ENCODE peak calls at places on chromosomes 12 and 14, in seven cellular contexts. S is SK-N-SH, J is activated T-cell treated with anti-CD3 and anti-CD28 coated beads for 1 hour, M is HT1080, I is A549, Z is occipital lobe, D is ovary. F is an unnamed sample.
A peak's percentile ranks its signal among the peaks of the same experiment; 100 is the strongest.

GRCh38 chr14:93085916-93086315 is 29.8 kb downstream of the ITPK1 start:
- DNase-seq in S (no peak), J (no peak), M (no peak), I (peak; percentile 16), Z (no peak), D (no peak), F (no peak)

GRCh38 chr12:50390284-50390683 is 6.1 kb downstream of the FAM186A start:
- DNase-seq in S (no peak), J (no peak), M (peak; percentile 97), I (peak; percentile 69), Z (no peak), D (no peak), F (no peak)

GRCh38 chr14:102795060-102795925 is 18.0 kb downstream of the TRAF3 start:
- DNase-seq in S (no peak), J (no peak), M (peak; percentile 75), I (peak; percentile 76), Z (no peak), D (no peak), F (no peak)

GRCh38 chr12:111825509-111825908 is 16.5 kb upstream of the MAPKAPK5 start:
- DNase-seq in S (no peak), J (no peak), M (no peak), I (no peak), Z (no peak), D (no peak), F (no peak)

GRCh38 chr14:96662116-96662901 is 134.9 kb upstream of the VRK1 start:
- DNase-seq in S (no peak), J (no peak), M (no peak), I (peak; percentile 9), Z (no peak), D (no peak), F (no peak)

GRCh38 chr12:124217508-124217981 is 77.3 kb upstream of the RFLNA start:
- DNase-seq in S (peak; percentile 31), J (no peak), M (no peak), I (no peak), Z (no peak), D (no peak), F (no peak)

GRCh38 chr14:58177125-58177524 is 22.8 kb upstream of the ACTR10 start:
- DNase-seq in S (no peak), J (no peak), M (no peak), I (no peak), Z (no peak), D (no peak), F (no peak)

GRCh38 chr12:132356686-132357622 is 27.6 kb upstream of the GALNT9 start:
- DNase-seq in S (no peak), J (no peak), M (peak; percentile 77), I (peak; percentile 52), Z (peak; percentile 84), D (peak; percentile 59), F (no peak)

GRCh38 chr14:72611506-72611905 is 282.4 kb downstream of the DPF3 start:
- DNase-seq in S (no peak), J (no peak), M (no peak), I (no peak), Z (no peak), D (no peak), F (no peak)

GRCh38 chr12:30794591-30795409 is 40.0 kb upstream of the CAPRIN2 start:
- DNase-seq in S (no peak), J (no peak), M (peak; percentile 100), I (peak; percentile 92), Z (no peak), D (no peak), F (no peak)

GRCh38 chr12:12804432-12804886 is 8.7 kb upstream of the DDX47 start:
- DNase-seq in S (no peak), J (no peak), M (peak; percentile 92), I (peak; percentile 88), Z (no peak), D (no peak), F (no peak)

GRCh38 chr12:152440-152839 is 61.5 kb downstream of the SLC6A12 start:
- DNase-seq in S (no peak), J (no peak), M (no peak), I (no peak), Z (no peak), D (no peak), F (no peak)

GRCh38 chr14:100138082-100138787 is 21.2 kb downstream of the DEGS2 start:
- DNase-seq in S (no peak), J (no peak), M (no peak), I (no peak), Z (no peak), D (no peak), F (no peak)